ENCODE peak calls at places on chromosomes 7 and 10, in four cellular contexts. L is tibial artery; E is stimulated activated CD4-positive, alpha-beta T cell treated with anti-CD3 and anti-CD28 coated beads, Interleukin-1b, Interleukin-23, amount 100 ng/mL, for 48 hours; M is iris pigment epithelial cell. U is an unnamed sample.

GRCh38 chr10:126187399-126187798 is 200.9 kb downstream of the ADAM12 start:
- DNase-seq in L (no peak), E (no peak), M (no peak), U (no peak)

GRCh38 chr10:83656924-83657323 is 482.4 kb upstream of the GHITM start:
- DNase-seq in L (no peak), E (no peak), M (no peak), U (no peak)

GRCh38 chr7:157027568-157028527 is 17.4 kb upstream of the MNX1 start:
- DNase-seq in L (no peak), E (no peak), M (no peak), U (no peak)

GRCh38 chr7:47444376-47445098 is 137.4 kb downstream of the TNS3 start:
- DNase-seq in L (peak; percentile 66), E (no peak), M (no peak), U (no peak)

GRCh38 chr10:13823046-13823711 is 236.4 kb downstream of the PRPF18 start:
- DNase-seq in L (no peak), E (no peak), M (no peak), U (no peak)

GRCh38 chr7:124764071-124764846 is 1.3 kb downstream of the GPR37 start:
- DNase-seq in L (no peak), E (no peak), M (no peak), U (no peak)

GRCh38 chr10:73039635-73040034 is 57.0 kb downstream of the P4HA1 start:
- DNase-seq in L (peak; percentile 70), E (no peak), M (peak; percentile 82), U (no peak)

GRCh38 chr7:78018541-78019456 is 220.2 kb downstream of the PHTF2 start:
- DNase-seq in L (peak; percentile 67), E (no peak), M (peak; percentile 31), U (peak; percentile 20)

GRCh38 chr7:138872576-138872975 is 74.6 kb upstream of the ATP6V0A4 start:
- DNase-seq in L (no peak), E (no peak), M (no peak), U (no peak)

GRCh38 chr10:71675295-71675970 is 44.1 kb downstream of the C10orf105 start:
- DNase-seq in L (no peak), E (no peak), M (no peak), U (no peak)

GRCh38 chr7:2646680-2647571 is 15.1 kb downstream of the TTYH3 start:
- DNase-seq in L (no peak), E (no peak), M (no peak), U (no peak)

GRCh38 chr10:112767156-112767555 is 182.9 kb upstream of the TCF7L2 start:
- DNase-seq in L (no peak), E (no peak), M (no peak), U (no peak)

GRCh38 chr7:142853739-142854504 is 954 bp upstream of the EPHB6 start:
- DNase-seq in L (peak; percentile 82), E (peak; percentile 63), M (peak; percentile 61), U (peak; percentile 68)

U was measured in activated naive CD4-positive, alpha-beta T cell treated with Interleukin-2 at 50 U/mL for 16 hours.